ENCODE peak calls at places on chromosomes 6 and 20, in seven cellular contexts. One of them, this sample, is unnamed.

GRCh38 chr20:33862709-33863403 is 51.7 kb downstream of the CHMP4B start:
- DNase-seq in AG09309: no peak
- DNase-seq in transverse colon: peak; percentile 62
- DNase-seq in tibial nerve: no peak
- DNase-seq in BJ: no peak
- DNase-seq in GM12865: peak; percentile 81
- DNase-seq in heart left ventricle: peak; percentile 45
- DNase-seq in this sample: no peak

GRCh38 chr6:131023834-131024504 is 39.1 kb downstream of the EPB41L2 start:
- DNase-seq in GM12865: no peak
- DNase-seq in BJ: no peak
- DNase-seq in heart left ventricle: no peak
- DNase-seq in AG09309: peak; percentile 33
- DNase-seq in tibial nerve: no peak
- DNase-seq in transverse colon: no peak
- DNase-seq in this sample: peak; percentile 52

GRCh38 chr6:18261877-18262276 is 2.5 kb downstream of the DEK start:
- DNase-seq in tibial nerve: no peak
- DNase-seq in GM12865: no peak
- DNase-seq in heart left ventricle: no peak
- DNase-seq in BJ: no peak
- DNase-seq in transverse colon: no peak
- DNase-seq in AG09309: no peak
- DNase-seq in this sample: no peak

GRCh38 chr6:13813621-13814175 is 659 bp downstream of the MCUR1 start:
- DNase-seq in GM12865: no peak
- DNase-seq in heart left ventricle: peak; percentile 72
- DNase-seq in BJ: peak; percentile 9
- DNase-seq in AG09309: no peak
- DNase-seq in transverse colon: peak; percentile 77
- DNase-seq in tibial nerve: no peak
- DNase-seq in this sample: no peak

GRCh38 chr6:37204014-37204751 is 34.2 kb downstream of the PIM1 start:
- DNase-seq in heart left ventricle: no peak
- DNase-seq in GM12865: no peak
- DNase-seq in transverse colon: peak; percentile 77
- DNase-seq in AG09309: no peak
- DNase-seq in BJ: no peak
- DNase-seq in tibial nerve: no peak
- DNase-seq in this sample: no peak

GRCh38 chr6:7431241-7431593 is 41.6 kb downstream of the RIOK1 start:
- DNase-seq in GM12865: no peak
- DNase-seq in tibial nerve: no peak
- DNase-seq in transverse colon: no peak
- DNase-seq in AG09309: no peak
- DNase-seq in heart left ventricle: no peak
- DNase-seq in BJ: no peak
- DNase-seq in this sample: no peak

GRCh38 chr6:37696841-37697735 is 595 bp downstream of the MDGA1 start:
- DNase-seq in transverse colon: no peak
- DNase-seq in GM12865: peak; percentile 38
- DNase-seq in heart left ventricle: peak; percentile 36
- DNase-seq in BJ: no peak
- DNase-seq in AG09309: no peak
- DNase-seq in tibial nerve: no peak
- DNase-seq in this sample: no peak

GRCh38 chr6:3773696-3774298 is 22.3 kb upstream of the PXDC1 start:
- DNase-seq in AG09309: no peak
- DNase-seq in heart left ventricle: peak; percentile 42
- DNase-seq in GM12865: no peak
- DNase-seq in BJ: no peak
- DNase-seq in transverse colon: no peak
- DNase-seq in tibial nerve: no peak
- DNase-seq in this sample: no peak

GRCh38 chr6:134956676-134957075 is 6.8 kb upstream of the ALDH8A1 start:
- DNase-seq in BJ: no peak
- DNase-seq in transverse colon: no peak
- DNase-seq in AG09309: no peak
- DNase-seq in GM12865: no peak
- DNase-seq in tibial nerve: no peak
- DNase-seq in heart left ventricle: no peak
- DNase-seq in this sample: no peak

GRCh38 chr6:169252805-169253189 is 849 bp downstream of the THBS2 start:
- DNase-seq in transverse colon: no peak
- DNase-seq in BJ: no peak
- DNase-seq in AG09309: no peak
- DNase-seq in GM12865: no peak
- DNase-seq in tibial nerve: no peak
- DNase-seq in heart left ventricle: no peak
- DNase-seq in this sample: no peak

GRCh38 chr6:25485820-25486559 is 166.0 kb upstream of the SCGN start:
- DNase-seq in heart left ventricle: peak; percentile 66
- DNase-seq in AG09309: no peak
- DNase-seq in GM12865: no peak
- DNase-seq in tibial nerve: no peak
- DNase-seq in BJ: no peak
- DNase-seq in transverse colon: no peak
- DNase-seq in this sample: no peak

GRCh38 chr6:90098025-90098474 is 198.6 kb downstream of the BACH2 start:
- DNase-seq in GM12865: no peak
- DNase-seq in AG09309: peak; percentile 92
- DNase-seq in BJ: peak; percentile 83
- DNase-seq in tibial nerve: peak; percentile 83
- DNase-seq in heart left ventricle: peak; percentile 52
- DNase-seq in transverse colon: peak; percentile 19
- DNase-seq in this sample: peak; percentile 55

GRCh38 chr20:38725458-38725958 is 1.2 kb downstream of the SLC32A1 start:
- DNase-seq in AG09309: no peak
- DNase-seq in transverse colon: no peak
- DNase-seq in GM12865: no peak
- DNase-seq in heart left ventricle: no peak
- DNase-seq in BJ: no peak
- DNase-seq in tibial nerve: no peak
- DNase-seq in this sample: no peak

GRCh38 chr6:136059308-136059707 is 190.8 kb downstream of the MTFR2 start:
- DNase-seq in heart left ventricle: no peak
- DNase-seq in transverse colon: peak; percentile 9
- DNase-seq in BJ: no peak
- DNase-seq in AG09309: no peak
- DNase-seq in GM12865: no peak
- DNase-seq in tibial nerve: no peak
- DNase-seq in this sample: no peak

GRCh38 chr20:53080969-53081871 is 109.1 kb downstream of the TSHZ2 start:
- DNase-seq in transverse colon: peak; percentile 20
- DNase-seq in BJ: no peak
- DNase-seq in GM12865: no peak
- DNase-seq in AG09309: no peak
- DNase-seq in tibial nerve: no peak
- DNase-seq in heart left ventricle: no peak
- DNase-seq in this sample: peak; percentile 4

GRCh38 chr20:57995381-57995977 is 233.0 kb downstream of the ANKRD60 start:
- DNase-seq in BJ: no peak
- DNase-seq in heart left ventricle: no peak
- DNase-seq in tibial nerve: no peak
- DNase-seq in transverse colon: no peak
- DNase-seq in AG09309: no peak
- DNase-seq in GM12865: no peak
- DNase-seq in this sample: no peak

GRCh38 chr20:62737971-62738881 is 29.6 kb downstream of the NTSR1 start:
- DNase-seq in GM12865: no peak
- DNase-seq in tibial nerve: no peak
- DNase-seq in AG09309: no peak
- DNase-seq in BJ: no peak
- DNase-seq in heart left ventricle: no peak
- DNase-seq in transverse colon: peak; percentile 6
- DNase-seq in this sample: no peak

DNA sequence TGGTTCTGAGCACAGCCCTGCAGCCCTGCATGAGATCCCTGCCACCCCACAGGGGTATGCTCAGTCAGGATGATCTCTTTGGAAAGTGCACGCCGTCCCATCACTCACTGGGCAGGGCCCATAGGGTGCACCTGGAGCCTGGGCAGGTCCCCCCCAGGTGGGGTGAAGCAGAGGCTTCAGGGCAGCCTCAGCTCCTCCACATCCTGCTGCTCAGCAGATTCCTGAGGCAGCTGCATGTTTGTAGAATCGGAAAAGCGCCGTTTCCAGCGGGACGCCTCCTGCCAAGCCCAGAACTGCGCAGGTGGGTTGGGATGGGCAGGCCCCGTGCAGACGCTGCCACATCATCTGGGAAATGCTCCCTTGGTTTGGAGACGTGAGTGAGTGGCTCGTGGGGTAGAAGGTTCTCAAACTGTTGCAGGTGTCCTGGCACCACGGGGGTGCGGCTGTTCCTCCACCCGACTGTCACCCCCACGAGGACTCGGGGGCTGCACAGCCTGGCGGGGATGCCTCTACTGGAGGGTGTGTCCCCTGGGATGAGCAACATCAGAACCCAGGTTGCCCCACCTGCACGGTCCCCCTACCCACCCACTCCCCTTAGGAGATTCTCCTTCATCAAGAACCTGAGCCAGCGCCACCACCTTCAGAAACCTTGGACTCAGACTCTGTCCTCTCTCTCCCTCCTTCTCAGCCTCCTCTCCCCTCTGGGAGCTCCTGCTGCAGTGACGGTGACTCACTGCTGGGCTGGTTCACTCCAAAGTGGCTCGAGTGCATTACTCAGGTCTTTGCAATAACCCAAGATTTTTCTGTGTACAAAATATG is 334.1 kb downstream of the TAF4 start:
- DNase-seq in BJ: no peak
- DNase-seq in transverse colon: no peak
- DNase-seq in GM12865: no peak
- DNase-seq in AG09309: peak; percentile 10
- DNase-seq in heart left ventricle: no peak
- DNase-seq in tibial nerve: no peak
- DNase-seq in this sample: no peak
- TF ChIP-seq CTCF in BJ: no peak
- TF ChIP-seq CTCF in transverse colon: no peak
- TF ChIP-seq CTCF in GM12865: no peak
- TF ChIP-seq CTCF in AG09309: no peak
- TF ChIP-seq CTCF in heart left ventricle: no peak
- TF ChIP-seq CTCF in tibial nerve: no peak
- TF ChIP-seq CTCF in this sample: no peak

GRCh38 chr6:42702200-42702599 is 20.2 kb downstream of the PRPH2 start:
- DNase-seq in transverse colon: no peak
- DNase-seq in BJ: peak; percentile 37
- DNase-seq in tibial nerve: no peak
- DNase-seq in AG09309: no peak
- DNase-seq in heart left ventricle: no peak
- DNase-seq in GM12865: peak; percentile 35
- DNase-seq in this sample: no peak

GRCh38 chr6:42708096-42708495 is 14.3 kb downstream of the PRPH2 start:
- DNase-seq in transverse colon: no peak
- DNase-seq in BJ: no peak
- DNase-seq in GM12865: no peak
- DNase-seq in AG09309: no peak
- DNase-seq in heart left ventricle: no peak
- DNase-seq in tibial nerve: no peak
- DNase-seq in this sample: no peak

GRCh38 chr6:42707595-42707994 is 14.8 kb downstream of the PRPH2 start:
- DNase-seq in BJ: no peak
- DNase-seq in GM12865: no peak
- DNase-seq in tibial nerve: no peak
- DNase-seq in heart left ventricle: no peak
- DNase-seq in transverse colon: no peak
- DNase-seq in AG09309: no peak
- DNase-seq in this sample: no peak

GRCh38 chr6:42704251-42704936 is 18.0 kb downstream of the PRPH2 start:
- DNase-seq in tibial nerve: no peak
- DNase-seq in BJ: no peak
- DNase-seq in AG09309: no peak
- DNase-seq in GM12865: no peak
- DNase-seq in heart left ventricle: peak; percentile 25
- DNase-seq in transverse colon: peak; percentile 18
- DNase-seq in this sample: no peak

GRCh38 chr6:42704937-42705374 is 17.4 kb downstream of the PRPH2 start:
- DNase-seq in BJ: no peak
- DNase-seq in transverse colon: no peak
- DNase-seq in AG09309: no peak
- DNase-seq in heart left ventricle: no peak
- DNase-seq in GM12865: no peak
- DNase-seq in tibial nerve: no peak
- DNase-seq in this sample: no peak
- H3K4me3 ChIP-seq in BJ: no peak overlapping the region
- H3K4me3 ChIP-seq in transverse colon: no peak overlapping the region
- H3K4me3 ChIP-seq in AG09309: no peak overlapping the region
- H3K4me3 ChIP-seq in heart left ventricle: no peak overlapping the region
- H3K4me3 ChIP-seq in GM12865: no peak overlapping the region
- H3K4me3 ChIP-seq in tibial nerve: no peak overlapping the region
- H3K4me3 ChIP-seq in this sample: no peak overlapping the region

GRCh38 chr6:137589067-137589848 is 95.1 kb upstream of the OLIG3 start:
- DNase-seq in GM12865: peak; percentile 92
- DNase-seq in transverse colon: no peak
- DNase-seq in AG09309: peak; percentile 13
- DNase-seq in heart left ventricle: no peak
- DNase-seq in BJ: no peak
- DNase-seq in tibial nerve: no peak
- DNase-seq in this sample: peak; percentile 45
- TF ChIP-seq CTCF in GM12865: peak; percentile 80
- TF ChIP-seq CTCF in transverse colon: peak; percentile 22
- TF ChIP-seq CTCF in AG09309: peak; percentile 42
- TF ChIP-seq CTCF in heart left ventricle: no peak
- TF ChIP-seq CTCF in BJ: peak; percentile 29
- TF ChIP-seq CTCF in tibial nerve: no peak
- TF ChIP-seq CTCF in this sample: peak; percentile 83

DNA sequence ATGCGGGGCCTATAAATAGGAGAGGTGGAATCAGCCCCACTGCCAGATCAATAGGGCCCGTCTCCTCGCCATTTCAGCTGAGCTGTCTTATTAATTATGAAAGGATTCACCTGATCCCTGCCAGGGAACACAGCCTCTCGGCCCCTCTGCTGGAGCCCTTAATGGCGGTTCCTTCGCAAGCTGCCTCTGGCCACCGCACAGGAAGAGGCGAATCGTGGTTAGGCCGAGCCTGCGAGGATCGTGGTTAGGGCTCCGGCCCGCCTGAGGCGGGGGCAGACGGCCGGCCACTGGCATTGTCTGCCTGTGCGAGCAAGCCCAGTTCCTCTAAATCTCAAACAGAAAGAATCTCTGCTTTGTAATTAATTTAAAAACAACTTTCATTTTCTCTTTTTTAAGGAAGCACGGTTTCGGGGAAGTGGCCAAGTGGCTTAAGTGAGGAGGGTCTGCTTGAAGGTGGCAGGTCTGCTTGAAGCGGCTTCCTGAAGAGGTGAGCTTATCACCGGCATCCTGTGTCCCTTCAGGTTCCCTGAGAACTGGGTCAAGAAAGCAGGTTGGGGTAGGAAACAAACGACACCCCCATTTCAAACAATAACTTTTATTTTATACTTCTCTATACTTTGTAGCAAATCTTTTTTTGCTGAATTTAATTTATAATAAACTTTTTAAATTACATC is 9.2 kb downstream of the NRN1 start:
- DNase-seq in tibial nerve: no peak
- DNase-seq in BJ: no peak
- DNase-seq in AG09309: no peak
- DNase-seq in GM12865: peak; percentile 23
- DNase-seq in transverse colon: no peak
- DNase-seq in heart left ventricle: peak; percentile 43
- DNase-seq in this sample: no peak
- H3K4me3 ChIP-seq in tibial nerve: peak overlapping the region; percentile 70
- H3K4me3 ChIP-seq in BJ: no peak overlapping the region
- H3K4me3 ChIP-seq in AG09309: no peak overlapping the region
- H3K4me3 ChIP-seq in GM12865: peak overlapping the region; percentile 54
- H3K4me3 ChIP-seq in transverse colon: peak overlapping the region; percentile 68
- H3K4me3 ChIP-seq in heart left ventricle: peak overlapping the region; percentile 57
- H3K4me3 ChIP-seq in this sample: peak overlapping the region; percentile 63

This sample was measured in epithelial cell of proximal tubule.